ENCODE peak calls at places on chromosomes 3 and 15, in five cellular contexts. G, K, P, T and L are unnamed samples.

GRCh38 chr3:52004158-52004787 is 8.6 kb upstream of the RPL29 start:
- DNase-seq in G (peak; percentile 69), T (peak; percentile 48), P (no peak), K (peak; percentile 20), L (peak; percentile 65)

GRCh38 chr3:61560452-61561373 is 658 bp upstream of the PTPRG start:
- DNase-seq in K (peak; percentile 78), G (peak; percentile 89), P (no peak), T (peak; percentile 87), L (peak; percentile 65)

GRCh38 chr3:167467848-167468611 is 5.8 kb downstream of the SERPINI2 start:
- DNase-seq in G (no peak), T (no peak), P (no peak), K (no peak), L (no peak)

GRCh38 chr3:24387000-24387399 is 107.7 kb downstream of the THRB start:
- DNase-seq in P (no peak), T (no peak), K (no peak), G (no peak), L (no peak)

GRCh38 chr3:11613851-11614491 is 29.7 kb downstream of the VGLL4 start:
- DNase-seq in G (no peak), P (no peak), T (no peak), K (no peak), L (no peak)

GRCh38 chr15:63306480-63307073 is 29.2 kb downstream of the APH1B start:
- DNase-seq in G (no peak), P (no peak), K (no peak), T (no peak), L (no peak)

GRCh38 chr3:57518276-57518914 is 25.7 kb downstream of the DNAH12 start:
- DNase-seq in P (no peak), T (no peak), G (peak; percentile 68), K (peak; percentile 65), L (no peak)

GRCh38 chr3:70840106-70840870 is 527.9 kb upstream of the MDFIC2 start:
- DNase-seq in K (peak; percentile 69), P (no peak), G (no peak), T (no peak), L (no peak)

GRCh38 chr3:132399054-132399929 is 18.0 kb upstream of the DNAJC13 start:
- DNase-seq in P (peak; percentile 4), T (peak; percentile 80), G (peak; percentile 85), K (peak; percentile 58), L (peak; percentile 38)

GRCh38 chr15:64524778-64525177 is 64.4 kb downstream of the ZNF609 start:
- DNase-seq in T (no peak), K (no peak), G (no peak), P (no peak), L (no peak)

GRCh38 chr3:147299656-147300055 is 106.7 kb downstream of the ZIC4 start:
- DNase-seq in K (peak; percentile 26), P (no peak), T (peak; percentile 12), G (peak; percentile 14), L (no peak)

GRCh38 chr3:69299344-69299743 is 86.5 kb downstream of the FRMD4B start:
- DNase-seq in K (peak; percentile 9), P (no peak), G (no peak), T (no peak), L (no peak)

GRCh38 chr3:59094446-59094845 is 44.6 kb upstream of the CFAP20DC start:
- DNase-seq in K (no peak), T (no peak), G (no peak), P (no peak), L (no peak)

GRCh38 chr3:141552440-141552991 is 65.7 kb downstream of the RASA2 start:
- DNase-seq in P (no peak), G (no peak), K (peak; percentile 24), T (no peak), L (no peak)

GRCh38 chr15:68335251-68335650 is 57.7 kb downstream of the FEM1B start:
- DNase-seq in G (no peak), K (peak; percentile 59), P (no peak), T (no peak), L (no peak)

GRCh38 chr3:30768703-30769550 is 125.5 kb downstream of the GADL1 start:
- DNase-seq in P (peak; percentile 56), T (peak; percentile 75), G (peak; percentile 77), K (peak; percentile 70), L (peak; percentile 80)

GRCh38 chr3:146640955-146641867 is 36.1 kb upstream of the PLSCR5 start:
- DNase-seq in K (peak; percentile 69), G (peak; percentile 70), T (peak; percentile 66), P (no peak), L (no peak)

GRCh38 chr3:13642597-13642996 is 93.7 kb downstream of the FBLN2 start:
- DNase-seq in T (peak; percentile 8), P (no peak), G (no peak), K (no peak), L (no peak)

GRCh38 chr3:31804251-31805051 is 176.6 kb downstream of the OSBPL10 start:
- DNase-seq in T (peak; percentile 41), K (no peak), G (no peak), P (no peak), L (no peak)

GRCh38 chr15:88738796-88739195 is 64.4 kb upstream of the ACAN start:
- DNase-seq in G (no peak), P (no peak), K (no peak), T (no peak), L (no peak)

GRCh38 chr3:43185656-43186375 is 79.9 kb upstream of the POMGNT2 start:
- DNase-seq in T (peak; percentile 92), K (peak; percentile 89), P (no peak), G (peak; percentile 50), L (no peak)

GRCh38 chr15:40047413-40048154 is 8.6 kb upstream of the SRP14 start:
- DNase-seq in G (peak; percentile 79), K (peak; percentile 70), P (peak; percentile 33), T (peak; percentile 58), L (no peak)

GRCh38 chr3:86738684-86739083 is 252.3 kb downstream of the VGLL3 start:
- DNase-seq in T (no peak), P (no peak), G (no peak), K (no peak), L (no peak)

GRCh38 chr3:5212625-5213573 is 25.4 kb downstream of the EDEM1 start:
- DNase-seq in T (no peak), K (no peak), G (no peak), P (no peak), L (no peak)

GRCh38 chr3:59339818-59340217 is 290.0 kb upstream of the CFAP20DC start:
- DNase-seq in T (no peak), G (no peak), P (no peak), K (no peak), L (no peak)

GRCh38 chr3:5899040-5899439 is 711.5 kb downstream of the EDEM1 start:
- DNase-seq in K (no peak), T (no peak), G (no peak), P (no peak), L (no peak)

GRCh38 chr3:23455084-23455483 is 252.0 kb downstream of the UBE2E2 start:
- DNase-seq in G (peak; percentile 87), T (peak; percentile 89), P (no peak), K (no peak), L (no peak)

GRCh38 chr3:22982981-22983582 is 220.0 kb upstream of the UBE2E2 start:
- DNase-seq in P (no peak), G (peak; percentile 56), K (no peak), T (no peak), L (no peak)

GRCh38 chr3:24287728-24288450 is 206.8 kb downstream of the THRB start:
- DNase-seq in K (peak; percentile 32), P (no peak), G (no peak), T (no peak), L (no peak)

GRCh38 chr3:38738630-38739395 is 77.2 kb downstream of the SCN10A start:
- DNase-seq in P (no peak), G (peak; percentile 60), T (peak; percentile 41), K (peak; percentile 73), L (peak; percentile 62)
- TF ChIP-seq CTCF in P (no peak), G (peak; percentile 88), T (peak; percentile 81), K (peak; percentile 89), L (peak; percentile 63)

GRCh38 chr15:75620776-75621536 is 4.6 kb downstream of the SNUPN start:
- DNase-seq in G (peak; percentile 95), P (no peak), T (peak; percentile 92), K (peak; percentile 92), L (no peak)
- TF ChIP-seq CTCF in G (peak; percentile 50), P (no peak), T (peak; percentile 47), K (no peak), L (no peak)

GRCh38 chr3:125054436-125055164 is 1.2 kb downstream of the HEG1 start:
- DNase-seq in G (peak; percentile 70), T (peak; percentile 80), P (no peak), K (peak; percentile 80), L (no peak)
- TF ChIP-seq CTCF in G (peak; percentile 11), T (peak; percentile 17), P (no peak), K (no peak), L (peak; percentile 20)

GRCh38 chr3:76646921-76647562 is 392.9 kb upstream of the ROBO2 start:
- DNase-seq in K (no peak), T (no peak), G (no peak), P (no peak), L (no peak)
- TF ChIP-seq CTCF in K (no peak), T (no peak), G (no peak), P (no peak), L (no peak)

GRCh38 chr3:97821810-97822775 is at the start of gene CRYBG3:
- DNase-seq in T (peak; percentile 74), G (peak; percentile 81), P (peak; percentile 76), K (peak; percentile 85), L (peak; percentile 62)
- TF ChIP-seq CTCF in T (peak; percentile 48), G (peak; percentile 35), P (no peak), K (no peak), L (peak; percentile 38)

DNA sequence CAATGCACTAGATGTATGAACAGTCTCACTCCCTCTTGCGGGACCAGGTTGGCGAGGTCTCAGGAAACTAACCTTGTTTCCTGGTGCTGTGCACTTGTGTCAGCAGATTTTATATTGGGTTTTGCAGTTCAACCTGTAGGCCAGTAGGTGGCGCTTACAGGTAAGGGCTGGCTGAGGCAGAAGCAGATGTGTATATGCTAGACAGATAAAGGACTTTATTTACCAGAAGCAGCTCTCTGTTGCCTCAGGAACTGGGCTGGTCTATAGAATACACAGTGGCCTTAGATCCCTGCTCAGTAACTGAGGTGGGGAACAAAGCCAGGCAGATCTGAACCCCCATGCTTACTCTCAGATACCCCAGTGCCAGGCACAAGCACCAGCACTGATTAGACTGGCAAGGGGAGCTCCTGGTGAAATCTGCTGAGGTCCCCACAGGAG is 296.8 kb downstream of the DOCK3 start:
- DNase-seq in K (peak; percentile 45), G (peak; percentile 56), P (peak; percentile 20), T (peak; percentile 60), L (peak; percentile 40)
- TF ChIP-seq CTCF in K (peak; percentile 75), G (peak; percentile 88), P (peak; percentile 84), T (peak; percentile 90), L (peak; percentile 91)

GRCh38 chr3:176430244-176430893 is 766.9 kb downstream of the TBL1XR1 start:
- DNase-seq in P (no peak), T (peak; percentile 85), K (peak; percentile 40), G (peak; percentile 67), L (no peak)
- TF ChIP-seq CTCF in P (no peak), T (peak; percentile 74), K (peak; percentile 16), G (peak; percentile 63), L (peak; percentile 90)